ENCODE peak calls at places on chromosome 12, in six cellular contexts. U, A, F, K, P and I are unnamed samples.
A peak's percentile ranks its signal among the peaks of the same experiment; 100 is the strongest.

GRCh38 chr12:6758511-6758910 is 5.6 kb upstream of the MLF2 start:
- DNase-seq in P (no peak), K (no peak), U (peak; percentile 53), F (no peak), A (no peak), I (no peak)

GRCh38 chr12:57838594-57839302 is 7.8 kb downstream of the CTDSP2 start:
- DNase-seq in A (no peak), P (no peak), U (no peak), K (no peak), F (no peak), I (no peak)

GRCh38 chr12:119989619-119990381 is 764 bp downstream of the BICDL1 start:
- DNase-seq in K (peak; percentile 83), A (peak; percentile 75), F (peak; percentile 90), U (no peak), P (peak; percentile 88), I (peak; percentile 47)

GRCh38 chr12:26648584-26648983 is 184.4 kb downstream of the ITPR2 start:
- DNase-seq in P (no peak), F (no peak), K (no peak), A (no peak), U (no peak), I (peak; percentile 79)

GRCh38 chr12:100858658-100859057 is 64.1 kb downstream of the ANO4 start:
- DNase-seq in K (no peak), F (no peak), U (no peak), A (no peak), P (no peak), I (no peak)

GRCh38 chr12:27555928-27556778 is 32.1 kb downstream of the PPFIBP1 start:
- DNase-seq in P (no peak), A (no peak), F (no peak), U (no peak), K (no peak), I (peak; percentile 77)

GRCh38 chr12:1496162-1496925 is 98.0 kb downstream of the FBXL14 start:
- DNase-seq in P (no peak), K (no peak), U (no peak), A (no peak), F (peak; percentile 84), I (no peak)

GRCh38 chr12:89671469-89671868 is 37.2 kb downstream of the ATP2B1 start:
- DNase-seq in A (no peak), U (no peak), F (no peak), K (no peak), P (no peak), I (peak; percentile 90)

GRCh38 chr12:93002278-93003054 is 73.4 kb upstream of the EEA1 start:
- DNase-seq in P (no peak), K (no peak), U (no peak), A (no peak), F (no peak), I (peak; percentile 59)

GRCh38 chr12:65170245-65170881 is 980 bp downstream of the LEMD3 start:
- DNase-seq in P (peak; percentile 80), F (peak; percentile 92), K (peak; percentile 72), A (peak; percentile 38), U (peak; percentile 20), I (no peak)

GRCh38 chr12:32561931-32562341 is 117.2 kb upstream of the DNM1L start:
- DNase-seq in F (no peak), U (no peak), K (no peak), A (no peak), P (no peak), I (no peak)

GRCh38 chr12:6452908-6453630 is 1.2 kb downstream of the TAPBPL start:
- DNase-seq in P (peak; percentile 62), K (no peak), F (peak; percentile 86), U (no peak), A (no peak), I (no peak)

GRCh38 chr12:112386726-112387125 is 4.5 kb upstream of the HECTD4 start:
- DNase-seq in U (no peak), F (no peak), K (no peak), P (no peak), A (no peak), I (no peak)

GRCh38 chr12:22286569-22286968 is 47.9 kb downstream of the ST8SIA1 start:
- DNase-seq in P (no peak), K (no peak), U (no peak), F (no peak), A (no peak), I (peak; percentile 99)

GRCh38 chr12:92977326-92977725 is 48.2 kb upstream of the EEA1 start:
- DNase-seq in K (no peak), A (no peak), P (no peak), U (no peak), F (no peak), I (no peak)

GRCh38 chr12:65327207-65328076 is 49.0 kb downstream of the MSRB3 start:
- DNase-seq in U (no peak), A (no peak), P (no peak), F (no peak), K (no peak), I (peak; percentile 88)

GRCh38 chr12:71216725-71217579 is 59.2 kb upstream of the TSPAN8 start:
- DNase-seq in P (no peak), K (no peak), A (no peak), F (no peak), U (no peak), I (no peak)

GRCh38 chr12:121918679-121919038 is 267 bp downstream of the CFAP251 start:
- DNase-seq in K (no peak), P (no peak), F (no peak), U (no peak), A (no peak), I (no peak)

GRCh38 chr12:26982866-26983265 is 31.3 kb downstream of the TM7SF3 start:
- DNase-seq in P (no peak), U (no peak), A (no peak), F (no peak), K (no peak), I (no peak)

GRCh38 chr12:30877110-30877875 is 49.3 kb upstream of the TSPAN11 start:
- DNase-seq in F (no peak), P (peak; percentile 74), A (no peak), U (no peak), K (no peak), I (no peak)

GRCh38 chr12:123398177-123398916 is 14.4 kb downstream of the KMT5A start:
- DNase-seq in K (peak; percentile 82), A (no peak), P (no peak), U (no peak), F (no peak), I (peak; percentile 72)

GRCh38 chr12:65300679-65301349 is 22.3 kb downstream of the MSRB3 start:
- DNase-seq in F (no peak), A (no peak), P (no peak), U (no peak), K (no peak), I (no peak)

GRCh38 chr12:124744659-124745467 is 118.8 kb downstream of the SCARB1 start:
- DNase-seq in K (no peak), P (no peak), U (no peak), A (no peak), F (no peak), I (no peak)

GRCh38 chr12:123771261-123771660 is 9.2 kb downstream of the DNAH10 start:
- DNase-seq in U (no peak), K (no peak), F (no peak), A (no peak), P (no peak), I (no peak)

GRCh38 chr12:55996715-55997534 is at the start of gene SUOX:
- DNase-seq in U (peak; percentile 90), P (peak; percentile 98), F (peak; percentile 99), A (peak; percentile 82), K (peak; percentile 99), I (peak; percentile 92)

GRCh38 chr12:13152756-13153155 is 43.8 kb upstream of the EMP1 start:
- DNase-seq in A (no peak), P (no peak), K (no peak), U (no peak), F (no peak), I (no peak)

GRCh38 chr12:15982471-15982870 is 71.3 kb downstream of the DERA start:
- DNase-seq in F (no peak), U (no peak), P (no peak), K (no peak), A (no peak), I (peak; percentile 52)
- TF ChIP-seq CTCF in F (no peak), U (peak; percentile 50), P (peak; percentile 44), K (peak; percentile 52), A (no peak), I (peak; percentile 60)

GRCh38 chr12:3535431-3535841 is 44.4 kb downstream of the PRMT8 start:
- DNase-seq in P (no peak), A (no peak), F (peak; percentile 71), K (no peak), U (no peak), I (no peak)

GRCh38 chr12:3531496-3531895 is 40.5 kb downstream of the PRMT8 start:
- DNase-seq in F (peak; percentile 74), A (no peak), U (no peak), P (no peak), K (no peak), I (no peak)

GRCh38 chr12:3534511-3534910 is 43.5 kb downstream of the PRMT8 start:
- DNase-seq in A (no peak), P (no peak), U (no peak), K (no peak), F (peak; percentile 43), I (no peak)

GRCh38 chr12:3532931-3533702 is 42.1 kb downstream of the PRMT8 start:
- DNase-seq in U (no peak), K (no peak), A (no peak), F (peak; percentile 69), P (no peak), I (no peak)

DNA sequence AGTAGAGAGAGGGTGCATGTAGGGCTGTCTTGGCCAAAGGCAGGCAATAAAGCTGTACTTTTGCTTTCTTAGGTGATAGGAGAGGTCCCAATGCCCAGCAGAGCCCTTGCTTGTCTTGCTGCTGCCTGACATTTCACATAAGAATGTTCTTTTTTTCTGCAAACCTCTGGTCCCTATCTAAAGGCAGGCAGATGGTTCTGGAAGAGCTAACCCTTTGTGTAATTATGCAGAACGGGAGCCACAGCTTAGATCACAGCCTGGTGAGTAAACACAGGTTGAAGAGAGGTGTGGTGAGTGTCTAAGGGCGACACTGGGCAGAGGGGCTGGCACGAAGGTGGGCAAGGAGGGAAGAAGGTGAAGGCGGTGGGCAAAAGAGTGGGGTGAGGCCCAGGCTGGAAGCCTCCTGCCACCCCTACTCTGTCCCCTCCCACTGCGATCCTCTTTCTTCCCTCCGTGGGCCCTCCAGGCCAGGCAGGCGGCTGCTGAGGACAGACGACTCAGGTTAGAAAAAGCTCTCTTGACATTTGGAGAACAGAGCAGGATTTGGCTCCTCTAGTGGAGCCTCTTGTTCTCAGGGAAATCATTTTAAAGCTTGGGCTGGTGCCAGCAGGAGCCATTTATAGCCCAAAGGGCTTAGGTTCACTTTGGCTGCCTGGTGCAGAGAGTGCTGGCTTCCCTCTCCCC is 42.8 kb downstream of the PRMT8 start:
- DNase-seq in K (no peak), A (no peak), U (no peak), F (peak; percentile 60), P (no peak), I (no peak)
- TF ChIP-seq CTCF in K (no peak), A (no peak), U (peak; percentile 20), F (no peak), P (no peak), I (no peak)

GRCh38 chr12:79844693-79845092 is 90.2 kb downstream of the PPP1R12A start:
- DNase-seq in P (no peak), K (no peak), A (no peak), U (no peak), F (no peak), I (peak; percentile 19)
- TF ChIP-seq CTCF in P (no peak), K (no peak), A (no peak), U (no peak), F (no peak), I (no peak)

DNA sequence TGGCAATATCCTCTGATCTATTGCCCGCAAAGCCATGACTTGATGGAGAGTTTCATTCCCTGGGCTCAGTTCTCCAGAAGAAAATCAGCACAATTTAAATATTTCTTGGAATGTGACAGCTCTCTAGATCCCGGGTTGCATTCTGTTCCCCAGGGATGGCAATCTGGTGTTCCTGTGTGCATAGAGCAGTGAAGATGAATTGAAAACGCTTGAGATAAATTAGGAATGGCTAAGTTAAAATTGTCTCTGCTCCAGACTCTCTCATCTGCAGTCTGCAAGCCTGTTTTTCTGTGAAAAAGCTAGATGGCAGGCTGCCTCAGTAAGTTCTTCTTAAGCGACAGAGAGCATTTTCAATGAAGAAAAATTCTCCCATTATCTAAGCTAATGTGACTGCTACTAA is 582.5 kb upstream of the MGAT4C start:
- DNase-seq in P (no peak), A (no peak), F (no peak), U (no peak), K (no peak), I (no peak)
- TF ChIP-seq CTCF in P (no peak), A (no peak), F (no peak), U (peak; percentile 20), K (no peak), I (no peak)